ENCODE peak calls at places on chromosomes 13 and 19, in four cellular contexts. Z is dorsolateral prefrontal cortex, A is thoracic aorta, O is breast epithelium. G is an unnamed sample.

GRCh38 chr13:77696863-77697207 is 652 bp upstream of the SLAIN1 start:
- DNase-seq in O (no peak), Z (no peak), A (no peak), G (no peak)

GRCh38 chr13:77511552-77511951 is 24.0 kb upstream of the SCEL start:
- DNase-seq in A (no peak), Z (no peak), O (no peak), G (no peak)

GRCh38 chr19:14385492-14385891 is 4.2 kb downstream of the ADGRE5 start:
- DNase-seq in A (no peak), Z (no peak), O (no peak), G (no peak)

GRCh38 chr13:31093145-31093885 is 68.4 kb downstream of the HSPH1 start:
- DNase-seq in A (no peak), O (no peak), Z (no peak), G (no peak)

GRCh38 chr13:21567714-21568113 is 36.3 kb downstream of the MICU2 start:
- DNase-seq in O (no peak), A (no peak), Z (no peak), G (no peak)

GRCh38 chr19:2334986-2335846 is 6.7 kb downstream of the SPPL2B start:
- DNase-seq in Z (no peak), A (no peak), O (no peak), G (no peak)

GRCh38 chr19:7250951-7251350 is 43.3 kb downstream of the INSR start:
- DNase-seq in O (no peak), A (no peak), Z (no peak), G (no peak)

GRCh38 chr13:93422980-93423554 is 196.5 kb downstream of the GPC6 start:
- DNase-seq in Z (no peak), A (no peak), O (no peak), G (no peak)

GRCh38 chr19:10052602-10053360 is 33.3 kb upstream of the SHFL start:
- DNase-seq in O (no peak), Z (no peak), A (no peak), G (no peak)

GRCh38 chr19:56566904-56567273 is 379 bp upstream of the ZNF470 start:
- DNase-seq in Z (peak; percentile 55), A (peak; percentile 4), O (peak; percentile 20), G (peak; percentile 58)

GRCh38 chr19:42316223-42317211 is 3.4 kb downstream of the TMEM145 start:
- DNase-seq in A (no peak), O (no peak), Z (peak; percentile 32), G (no peak)

GRCh38 chr13:98307744-98308524 is 130.9 kb upstream of the RNF113B start:
- DNase-seq in O (no peak), Z (no peak), A (no peak), G (no peak)
- H3K27ac ChIP-seq in O (peak overlapping the region; percentile 45), Z (peak overlapping the region; percentile 61), A (no peak overlapping the region), G (no peak overlapping the region)

GRCh38 chr19:58227964-58228583 is 640 bp upstream of the ZNF544 start:
- DNase-seq in A (no peak), O (no peak), Z (no peak), G (no peak)

GRCh38 chr19:58229255-58229639 is 533 bp downstream of the ZNF544 start:
- DNase-seq in O (no peak), Z (no peak), A (no peak), G (peak; percentile 63)

GRCh38 chr19:58228584-58229254 is at the start of gene ZNF544:
- DNase-seq in Z (peak; percentile 78), O (peak; percentile 41), A (peak; percentile 7), G (no peak)
- H3K27ac ChIP-seq in Z (peak within 1 kb of the TSS; percentile 90), O (peak within 1 kb of the TSS; percentile 78), A (peak within 1 kb of the TSS; percentile 51), G (peak within 1 kb of the TSS; percentile 70)

GRCh38 chr13:110193491-110193890 is 113.5 kb downstream of the COL4A1 start:
- DNase-seq in O (no peak), A (no peak), Z (no peak), G (no peak)
- H3K27ac ChIP-seq in O (no peak overlapping the region), A (no peak overlapping the region), Z (no peak overlapping the region), G (no peak overlapping the region)

GRCh38 chr19:35903550-35904179 is 1.3 kb downstream of the HCST start:
- DNase-seq in A (no peak), Z (peak; percentile 70), O (peak; percentile 78), G (no peak)

GRCh38 chr19:35905178-35905727 is 2.8 kb downstream of the TYROBP start:
- DNase-seq in A (no peak), Z (no peak), O (no peak), G (no peak)

GRCh38 chr19:35902870-35903475 is 644 bp downstream of the HCST start:
- DNase-seq in A (no peak), O (no peak), Z (no peak), G (no peak)

GRCh38 chr19:35901854-35902661 is at the start of gene HCST:
- DNase-seq in Z (no peak), A (no peak), O (no peak), G (peak; percentile 11)

GRCh38 chr19:35904312-35905068 is 2.2 kb downstream of the HCST start:
- DNase-seq in A (no peak), Z (no peak), O (no peak), G (no peak)
- H3K27ac ChIP-seq in A (peak overlapping the region; percentile 30), Z (peak overlapping the region; percentile 60), O (peak overlapping the region; percentile 55), G (peak overlapping the region; percentile 59)

GRCh38 chr19:44927746-44928145 is 13.3 kb downstream of the APOC1 start:
- DNase-seq in A (no peak), O (no peak), Z (no peak), G (no peak)

GRCh38 chr19:44924243-44924725 is 9.9 kb downstream of the APOC1 start:
- DNase-seq in A (no peak), Z (no peak), O (no peak), G (no peak)

GRCh38 chr19:44930088-44930487 is 11.9 kb upstream of the APOC4 start:
- DNase-seq in A (no peak), Z (no peak), O (no peak), G (no peak)

GRCh38 chr19:44925114-44925891 is 10.9 kb downstream of the APOC1 start:
- DNase-seq in Z (peak; percentile 91), O (peak; percentile 75), A (no peak), G (peak; percentile 80)
- H3K27ac ChIP-seq in Z (peak overlapping the region; percentile 67), O (peak overlapping the region; percentile 55), A (no peak overlapping the region), G (peak overlapping the region; percentile 76)

GRCh38 chr13:100815476-100816046 is 141.0 kb upstream of the TMTC4 start:
- DNase-seq in Z (no peak), A (no peak), O (no peak), G (no peak)

GRCh38 chr13:100817897-100818296 is 143.3 kb upstream of the TMTC4 start:
- DNase-seq in A (no peak), Z (no peak), O (no peak), G (no peak)

GRCh38 chr13:100818706-100819105 is 144.1 kb upstream of the TMTC4 start:
- DNase-seq in O (peak; percentile 47), A (no peak), Z (peak; percentile 17), G (no peak)
- H3K27ac ChIP-seq in O (no peak overlapping the region), A (no peak overlapping the region), Z (no peak overlapping the region), G (no peak overlapping the region)